ENCODE peak calls at places on chromosomes 7 and 10, in eight cellular contexts. N, V, R, W, T, O, A and F are unnamed samples.
A peak's percentile ranks its signal among the peaks of the same experiment; 100 is the strongest.

GRCh38 chr7:125661-126060 is 66.7 kb upstream of the FAM20C start:
- DNase-seq in A (no peak), R (no peak), O (no peak), T (no peak), W (no peak), V (no peak), N (no peak), F (no peak)

GRCh38 chr7:99061001-99061779 is 82.7 kb downstream of the SMURF1 start:
- DNase-seq in W (no peak), R (no peak), T (no peak), O (no peak), N (no peak), A (no peak), V (no peak), F (no peak)

GRCh38 chr10:114537791-114538543 is 120.1 kb downstream of the ABLIM1 start:
- DNase-seq in O (no peak), T (no peak), N (no peak), R (no peak), A (no peak), V (no peak), W (no peak), F (no peak)

GRCh38 chr7:45242261-45242660 is 84.7 kb downstream of the RAMP3 start:
- DNase-seq in W (no peak), R (no peak), A (no peak), V (no peak), N (no peak), T (no peak), O (no peak), F (no peak)

GRCh38 chr10:112461029-112461887 is 14.2 kb downstream of the VTI1A start:
- DNase-seq in R (no peak), V (no peak), A (peak; percentile 29), N (peak; percentile 41), O (no peak), W (no peak), T (no peak), F (no peak)

GRCh38 chr7:104206841-104207240 is 972 bp downstream of the ORC5 start:
- DNase-seq in N (no peak), T (no peak), O (no peak), V (no peak), W (no peak), R (no peak), A (no peak), F (no peak)

GRCh38 chr7:18762189-18762588 is 266.6 kb downstream of the HDAC9 start:
- DNase-seq in V (peak; percentile 3), N (peak; percentile 94), W (no peak), O (no peak), T (no peak), R (no peak), A (peak; percentile 31), F (no peak)

GRCh38 chr7:18179058-18179457 is 151.4 kb upstream of the PRPS1L1 start:
- DNase-seq in N (peak; percentile 9), T (no peak), W (no peak), O (no peak), R (no peak), V (no peak), A (peak; percentile 67), F (no peak)

GRCh38 chr7:35380739-35381224 is 126.9 kb upstream of the TBX20 start:
- DNase-seq in W (no peak), O (no peak), T (no peak), R (no peak), N (no peak), V (no peak), A (no peak), F (no peak)

GRCh38 chr7:101702362-101702850 is 73.3 kb upstream of the MYL10 start:
- DNase-seq in N (no peak), R (no peak), V (no peak), O (no peak), W (no peak), T (peak; percentile 78), A (peak; percentile 64), F (no peak)

GRCh38 chr10:96529634-96530279 is 16.0 kb upstream of the TLL2 start:
- DNase-seq in R (no peak), W (no peak), V (peak; percentile 22), A (no peak), N (no peak), O (no peak), T (no peak), F (no peak)

GRCh38 chr7:58087536-58088190 is 637.7 kb downstream of the ZNF716 start:
- DNase-seq in N (no peak), O (no peak), A (no peak), V (no peak), R (peak; percentile 18), W (no peak), T (no peak), F (peak; percentile 59)

GRCh38 chr7:152544481-152544927 is 108.7 kb upstream of the KMT2C start:
- DNase-seq in T (peak; percentile 53), V (no peak), A (no peak), R (no peak), O (no peak), W (no peak), N (no peak), F (no peak)

GRCh38 chr10:76420725-76421124 is 989.3 kb downstream of the LRMDA start:
- DNase-seq in R (no peak), W (no peak), A (no peak), V (no peak), N (no peak), O (no peak), T (no peak), F (no peak)

GRCh38 chr10:133292919-133293809 is 15.5 kb downstream of the TUBGCP2 start:
- DNase-seq in O (no peak), N (peak; percentile 42), V (no peak), R (no peak), W (no peak), A (peak; percentile 93), T (no peak), F (no peak)

GRCh38 chr10:84291389-84291788 is 37.0 kb upstream of the CCSER2 start:
- DNase-seq in N (peak; percentile 61), O (no peak), V (peak; percentile 88), R (no peak), T (peak; percentile 69), A (peak; percentile 55), W (no peak), F (no peak)

GRCh38 chr10:17250736-17251135 is 22.7 kb downstream of the VIM start:
- DNase-seq in N (no peak), R (no peak), O (no peak), T (no peak), A (peak; percentile 5), W (no peak), V (no peak), F (no peak)

GRCh38 chr7:50304158-50304910 is at the start of gene IKZF1:
- DNase-seq in A (no peak), N (no peak), O (peak; percentile 52), W (no peak), T (peak; percentile 35), V (peak; percentile 45), R (no peak), F (peak; percentile 84)

GRCh38 chr10:30534465-30535144 is 94.9 kb downstream of the LYZL2 start:
- DNase-seq in W (peak; percentile 76), N (peak; percentile 27), T (peak; percentile 87), O (peak; percentile 60), A (peak; percentile 78), V (peak; percentile 84), R (no peak), F (no peak)

GRCh38 chr7:135236727-135237126 is 3.1 kb downstream of the STRA8 start:
- DNase-seq in R (no peak), T (no peak), V (no peak), W (no peak), N (peak; percentile 35), A (no peak), O (no peak), F (no peak)

GRCh38 chr7:88927-89921 is 103.1 kb upstream of the FAM20C start:
- DNase-seq in N (peak; percentile 98), V (no peak), W (no peak), R (no peak), T (peak; percentile 66), O (no peak), A (peak; percentile 87), F (peak; percentile 85)

GRCh38 chr10:48455392-48456151 is 149.1 kb downstream of the MAPK8 start:
- DNase-seq in A (no peak), R (peak; percentile 17), T (no peak), W (no peak), N (no peak), V (no peak), O (no peak), F (peak; percentile 58)

GRCh38 chr7:111308691-111309090 is 217.8 kb downstream of the LRRN3 start:
- DNase-seq in T (no peak), N (no peak), V (no peak), O (no peak), A (no peak), R (no peak), W (no peak), F (no peak)
- TF ChIP-seq CTCF in T (no peak), N (no peak), V (no peak), O (no peak), A (no peak), R (no peak), W (no peak), F (no peak)

GRCh38 chr10:33126118-33126517 is 168.1 kb upstream of the ITGB1 start:
- DNase-seq in T (no peak), R (no peak), V (no peak), A (peak; percentile 39), W (no peak), O (peak; percentile 33), N (peak; percentile 64), F (no peak)
- H3K27ac ChIP-seq in T (peak overlapping the region; percentile 78), R (no peak overlapping the region), V (no peak overlapping the region), A (no peak overlapping the region), W (peak overlapping the region; percentile 74), O (peak overlapping the region; percentile 50), N (peak overlapping the region; percentile 19), F (peak overlapping the region; percentile 59)

DNA sequence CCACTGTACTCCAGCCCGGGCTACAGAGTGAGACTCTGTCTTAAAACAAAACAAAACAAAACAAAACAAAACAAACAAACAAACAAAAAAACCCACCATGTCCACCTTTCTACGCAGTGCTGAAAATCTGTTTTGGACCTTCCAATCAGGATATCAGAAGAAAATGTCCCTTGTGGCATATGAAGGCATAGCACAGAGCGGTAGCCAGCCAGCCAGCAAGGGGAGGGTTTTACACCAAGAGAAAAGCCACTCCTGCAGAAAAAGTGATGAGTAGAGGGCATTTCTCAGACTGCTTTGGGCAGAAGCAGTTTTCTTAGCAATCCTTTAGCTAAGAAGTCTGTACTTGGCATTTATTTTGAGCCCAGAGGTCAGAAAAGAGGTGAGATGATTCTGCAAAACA is 612.2 kb downstream of the TYW1 start:
- DNase-seq in O (no peak), W (no peak), N (no peak), V (no peak), R (no peak), A (no peak), T (no peak), F (no peak)
- TF ChIP-seq CTCF in O (no peak), W (no peak), N (no peak), V (no peak), R (no peak), A (no peak), T (no peak), F (no peak)

DNA sequence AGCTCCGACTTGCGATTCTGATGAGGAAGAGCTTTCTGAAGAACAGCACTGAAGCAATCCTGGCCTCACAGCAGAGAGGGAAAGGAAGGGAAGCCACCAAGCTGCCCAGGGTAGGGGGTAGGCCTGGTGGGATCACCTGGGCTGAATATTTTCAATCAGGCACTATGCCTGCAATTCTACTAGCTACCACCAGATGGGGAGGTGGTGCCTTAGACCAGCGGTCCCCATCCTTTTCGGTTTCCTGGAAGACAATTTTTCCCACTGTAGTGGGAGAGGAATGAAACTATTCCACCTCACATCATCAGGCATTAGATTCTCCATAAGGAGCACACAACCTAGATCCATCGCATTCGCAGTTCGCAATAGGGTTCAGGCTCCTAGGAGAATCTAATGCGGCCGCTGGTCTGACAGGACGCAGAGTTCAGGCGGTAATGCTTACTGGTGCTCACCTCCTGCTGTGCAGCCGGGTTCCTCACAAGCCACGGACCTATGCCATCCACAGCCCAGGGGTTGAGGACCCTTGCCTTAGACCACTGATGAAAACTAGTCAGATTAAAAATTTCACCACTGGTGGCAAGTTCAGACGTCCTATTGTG is 2.7 kb downstream of the LRRC20 start:
- DNase-seq in T (no peak), N (no peak), O (no peak), R (no peak), V (no peak), A (peak; percentile 83), W (no peak), F (no peak)
- H3K27ac ChIP-seq in T (no peak overlapping the region), N (no peak overlapping the region), O (no peak overlapping the region), R (no peak overlapping the region), V (peak overlapping the region; percentile 88), A (no peak overlapping the region), W (no peak overlapping the region), F (no peak overlapping the region)